ENCODE peak calls at places on chromosome 5, in five cellular contexts. D is heart right ventricle, N is cardiac fibroblast, I is fibroblast of mammary gland, S is glutamatergic neuron. G is an unnamed sample.

GRCh38 chr5:179230061-179230461 is 115.2 kb downstream of the ADAMTS2 start:
- DNase-seq in S (no peak), D (no peak), I (no peak), N (no peak), G (no peak)

GRCh38 chr5:69331528-69332445 is 814 bp downstream of the CCDC125 start:
- DNase-seq in S (no peak), I (no peak), D (no peak), N (no peak), G (no peak)

GRCh38 chr5:39459091-39459490 is 34.3 kb upstream of the DAB2 start:
- DNase-seq in S (no peak), D (no peak), I (peak; percentile 88), N (peak; percentile 85), G (peak; percentile 46)

GRCh38 chr5:42487821-42488220 is 64.6 kb downstream of the GHR start:
- DNase-seq in S (no peak), D (no peak), I (no peak), N (no peak), G (no peak)

GRCh38 chr5:112995764-112996618 is 19.4 kb downstream of the DCP2 start:
- DNase-seq in D (peak; percentile 73), S (peak; percentile 80), I (peak; percentile 75), N (peak; percentile 80), G (peak; percentile 78)

GRCh38 chr5:82396871-82397514 is 118.8 kb upstream of the RPS23 start:
- DNase-seq in I (peak; percentile 99), S (no peak), N (peak; percentile 99), D (peak; percentile 84), G (peak; percentile 100)

GRCh38 chr5:132428811-132429440 is 59.4 kb downstream of the SLC22A5 start:
- DNase-seq in N (peak; percentile 55), D (no peak), I (peak; percentile 71), S (no peak), G (peak; percentile 92)

GRCh38 chr5:153585616-153586015 is 95.1 kb downstream of the GRIA1 start:
- DNase-seq in I (no peak), D (no peak), S (no peak), N (no peak), G (no peak)

GRCh38 chr5:145918397-145918796 is 18.0 kb upstream of the SH3RF2 start:
- DNase-seq in S (no peak), N (no peak), I (no peak), D (no peak), G (no peak)

GRCh38 chr5:112986224-112986623 is 9.6 kb downstream of the DCP2 start:
- DNase-seq in D (no peak), I (no peak), N (no peak), S (no peak), G (no peak)

DNA sequence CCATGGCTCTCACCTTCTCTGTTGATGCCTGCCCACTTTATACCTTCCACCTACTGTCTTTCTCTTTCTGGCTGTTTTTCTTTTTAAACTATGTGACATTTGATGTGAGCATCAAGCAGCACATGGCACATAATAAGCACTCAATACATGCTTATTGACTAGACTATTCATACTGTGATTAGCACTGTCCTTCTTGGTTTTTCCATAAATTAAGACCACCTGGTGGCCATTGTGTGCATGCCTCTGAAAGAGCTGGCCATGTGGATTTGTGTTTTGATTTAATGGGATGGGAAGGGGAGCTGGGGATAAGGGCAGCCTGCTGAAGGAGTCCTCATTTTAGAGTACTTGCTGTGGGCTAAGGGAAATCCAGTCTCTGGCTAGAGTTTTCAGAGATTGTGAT is 79.4 kb downstream of the ARHGEF28 start:
- DNase-seq in N (no peak), S (no peak), I (no peak), D (no peak), G (no peak)
- TF ChIP-seq CTCF in N (peak; percentile 17), S (peak; percentile 11), I (no peak), D (no peak), G (no peak)

DNA sequence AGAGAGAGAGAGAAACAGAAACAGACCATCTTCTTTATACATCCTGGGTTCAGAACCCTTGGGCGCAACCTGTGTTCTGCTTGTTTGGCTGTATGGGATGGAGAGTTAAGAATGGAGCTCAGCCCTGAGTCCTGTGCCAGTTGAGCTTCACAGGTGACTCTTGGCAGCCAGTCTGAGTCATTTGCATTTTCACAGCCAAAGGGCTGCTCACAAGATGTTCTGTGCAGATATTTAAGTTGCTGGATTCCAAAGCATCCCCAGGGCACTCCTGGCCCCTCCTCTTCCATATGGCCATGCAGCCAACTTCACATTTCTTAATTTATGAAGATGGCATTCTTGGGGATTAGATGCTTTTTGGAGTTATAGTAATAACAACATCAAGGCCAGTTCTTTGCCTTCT is 143.6 kb downstream of the CARTPT start:
- DNase-seq in I (no peak), D (no peak), S (no peak), N (no peak), G (no peak)
- TF ChIP-seq CTCF in I (no peak), D (no peak), S (no peak), N (no peak), G (no peak)

GRCh38 chr5:141234109-141234508 is 11.0 kb downstream of the PCDHB14 start:
- DNase-seq in S (no peak), D (no peak), I (peak; percentile 7), N (peak; percentile 31), G (peak; percentile 4)
- TF ChIP-seq CTCF in S (no peak), D (peak; percentile 14), I (peak; percentile 6), N (peak; percentile 13), G (no peak)

GRCh38 chr5:150217041-150217440 is 27.2 kb downstream of the SLC6A7 start:
- DNase-seq in I (no peak), D (no peak), N (no peak), S (no peak), G (no peak)

GRCh38 chr5:150217874-150218692 is 28.2 kb downstream of the SLC6A7 start:
- DNase-seq in I (peak; percentile 86), S (peak; percentile 87), D (peak; percentile 87), N (peak; percentile 91), G (peak; percentile 86)

GRCh38 chr5:150218693-150219035 is 28.8 kb downstream of the SLC6A7 start:
- DNase-seq in D (no peak), N (no peak), S (no peak), I (no peak), G (no peak)

GRCh38 chr5:150219861-150220260 is 30.0 kb downstream of the SLC6A7 start:
- DNase-seq in S (no peak), D (no peak), N (no peak), I (no peak), G (no peak)

DNA sequence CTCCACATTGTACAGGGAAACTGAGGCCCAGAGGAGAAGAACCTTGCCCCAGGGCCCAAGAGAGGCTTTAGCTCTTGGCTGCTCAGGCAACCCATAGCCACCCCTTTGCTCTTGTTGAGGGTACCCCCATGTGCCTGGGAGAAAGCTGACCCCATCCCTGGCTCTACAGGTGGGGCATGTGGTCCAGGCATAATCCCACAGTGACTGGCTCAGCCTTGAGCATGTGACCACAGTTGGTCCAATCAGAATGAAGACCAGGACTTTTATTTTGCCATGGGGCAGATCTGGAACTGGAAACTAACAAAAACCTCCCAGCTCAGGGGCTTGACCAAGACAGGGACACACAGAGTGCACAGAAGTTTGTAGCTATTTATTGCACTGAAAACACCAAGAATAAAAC is 29.3 kb downstream of the SLC6A7 start:
- DNase-seq in I (peak; percentile 12), N (peak; percentile 15), D (no peak), S (no peak), G (no peak)
- TF ChIP-seq CTCF in I (no peak), N (no peak), D (no peak), S (no peak), G (no peak)

DNA sequence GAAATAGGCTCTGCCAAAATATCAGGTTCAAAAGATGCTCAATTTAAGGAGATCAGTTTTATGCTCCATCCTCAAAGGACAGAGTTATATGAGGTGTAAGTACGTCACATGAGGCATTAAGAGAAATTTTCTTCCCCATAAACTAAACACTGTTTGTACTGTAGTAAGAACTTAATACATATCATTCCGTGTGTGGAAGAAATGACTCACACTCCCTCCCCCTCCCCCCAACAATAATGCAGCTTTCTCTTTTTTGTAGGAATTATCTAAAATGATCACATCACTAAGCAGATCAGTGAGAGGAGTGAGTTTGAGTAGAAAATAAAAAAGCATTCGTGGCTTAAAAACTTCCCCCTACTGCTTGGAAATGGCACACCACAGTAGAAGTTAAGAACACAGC is 2.2 kb downstream of the CDH12 start:
- DNase-seq in I (no peak), D (no peak), N (no peak), S (no peak), G (no peak)
- TF ChIP-seq CTCF in I (no peak), D (no peak), N (no peak), S (no peak), G (no peak)

GRCh38 chr5:78361226-78361993 is 993 bp downstream of the SCAMP1 start:
- DNase-seq in D (peak; percentile 66), S (no peak), I (peak; percentile 84), N (peak; percentile 82), G (peak; percentile 74)
- TF ChIP-seq CTCF in D (no peak), S (no peak), I (peak; percentile 28), N (peak; percentile 17), G (peak; percentile 34)

GRCh38 chr5:159531554-159532105 is 201.3 kb upstream of the IL12B start:
- DNase-seq in D (no peak), N (peak; percentile 13), S (no peak), I (no peak), G (no peak)
- TF ChIP-seq CTCF in D (peak; percentile 7), N (peak; percentile 15), S (no peak), I (peak; percentile 34), G (no peak)

DNA sequence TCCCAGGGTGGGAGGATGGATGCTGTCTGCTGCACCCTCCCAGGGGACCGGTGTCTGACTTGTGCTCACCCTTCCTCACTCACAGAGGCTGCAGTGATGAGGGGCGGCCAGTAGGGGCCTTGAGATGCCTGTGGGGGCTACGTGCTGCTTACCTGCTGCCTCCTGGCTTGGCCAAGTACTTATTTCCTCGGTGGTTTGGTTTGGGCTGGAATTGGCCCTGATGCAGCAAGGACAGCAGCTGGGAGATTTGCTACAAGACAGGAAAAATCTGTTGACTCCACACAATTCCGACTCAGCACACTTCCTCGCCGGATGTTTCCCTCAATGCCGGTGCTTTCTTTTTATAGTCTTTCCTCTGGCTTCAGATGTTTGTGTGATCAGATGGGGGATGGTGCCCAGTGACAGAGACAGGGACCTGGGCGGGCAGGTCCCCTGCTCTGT is 6.6 kb downstream of the PCDH12 start:
- DNase-seq in D (peak; percentile 54), N (peak; percentile 11), I (no peak), S (peak; percentile 68), G (no peak)
- TF ChIP-seq CTCF in D (peak; percentile 44), N (peak; percentile 65), I (peak; percentile 29), S (peak; percentile 80), G (peak; percentile 21)

GRCh38 chr5:14114615-14115251 is 28.4 kb upstream of the TRIO start:
- DNase-seq in I (no peak), S (no peak), N (no peak), D (no peak), G (no peak)

GRCh38 chr5:14110680-14111079 is 32.5 kb upstream of the TRIO start:
- DNase-seq in S (no peak), D (no peak), N (peak; percentile 87), I (peak; percentile 99), G (peak; percentile 95)

GRCh38 chr5:14118551-14119320 is 24.4 kb upstream of the TRIO start:
- DNase-seq in N (no peak), D (peak; percentile 46), S (peak; percentile 36), I (no peak), G (peak; percentile 23)

GRCh38 chr5:14112998-14113652 is 30.0 kb upstream of the TRIO start:
- DNase-seq in N (no peak), D (peak; percentile 64), S (no peak), I (no peak), G (no peak)

GRCh38 chr5:14115323-14115895 is 27.7 kb upstream of the TRIO start:
- DNase-seq in S (no peak), N (no peak), D (no peak), I (peak; percentile 23), G (no peak)
- TF ChIP-seq CTCF in S (no peak), N (no peak), D (no peak), I (no peak), G (no peak)

GRCh38 chr5:96734871-96735325 is 72.7 kb downstream of the CAST start:
- DNase-seq in S (no peak), D (no peak), I (peak; percentile 54), N (peak; percentile 70), G (no peak)
- TF ChIP-seq CTCF in S (no peak), D (no peak), I (no peak), N (no peak), G (no peak)

G was measured in fibroblast of lung.